ENCODE peak calls at places on chromosomes 4 and X, in eight cellular contexts. U is stomach, J is gastrocnemius medialis, L is tibial nerve, Y is transverse colon, E is GM12891, O is lower leg skin, N is thyroid gland. B is an unnamed sample.

GRCh38 chrX:68827848-68828562 is 816 bp upstream of the EFNB1 start:
- DNase-seq in N (peak), L (peak), E (no peak), O (peak), U (peak), J (peak), Y (peak), B (peak)

GRCh38 chrX:70013483-70014222 is 36.1 kb downstream of the AWAT2 start:
- DNase-seq in Y (no peak), U (peak), N (no peak), L (no peak), O (no peak), E (no peak), J (peak), B (no peak)

GRCh38 chr4:158766419-158767044 is 2.3 kb upstream of the FNIP2 start:
- DNase-seq in J (no peak), Y (no peak), N (no peak), E (no peak), U (no peak), O (no peak), L (no peak), B (no peak)

GRCh38 chr4:88327669-88328068 is 43.3 kb upstream of the PPM1K start:
- DNase-seq in O (no peak), L (no peak), J (no peak), N (no peak), Y (no peak), E (no peak), U (no peak), B (no peak)

GRCh38 chr4:151674804-151675290 is 86.0 kb downstream of the GATB start:
- DNase-seq in U (peak), N (peak), E (no peak), J (no peak), O (peak), L (no peak), Y (peak), B (no peak)

GRCh38 chr4:37762294-37763163 is 64.0 kb upstream of the PGM2 start:
- DNase-seq in E (no peak), L (no peak), N (no peak), J (no peak), Y (no peak), U (peak), O (no peak), B (no peak)

GRCh38 chr4:627347-627746 is 2.0 kb downstream of the PDE6B start:
- DNase-seq in E (no peak), U (no peak), O (peak), Y (no peak), L (no peak), J (no peak), N (no peak), B (no peak)

GRCh38 chr4:156764846-156765245 is 206.8 kb downstream of the PDGFC start:
- DNase-seq in L (no peak), J (no peak), U (no peak), E (no peak), N (no peak), Y (no peak), O (no peak), B (no peak)

GRCh38 chrX:66680451-66680850 is 41.6 kb upstream of the EDA2R start:
- DNase-seq in N (no peak), J (no peak), U (no peak), O (no peak), Y (no peak), E (no peak), L (no peak), B (no peak)

GRCh38 chr4:39062094-39062493 is at the start of gene KLHL5:
- DNase-seq in J (no peak), L (no peak), U (no peak), O (no peak), Y (no peak), N (no peak), E (no peak), B (no peak)

GRCh38 chrX:69424161-69424560 is 80.0 kb upstream of the NALF2 start:
- DNase-seq in O (no peak), U (no peak), J (no peak), N (no peak), Y (no peak), E (no peak), L (no peak), B (no peak)

GRCh38 chrX:151970661-151971060 is 3.8 kb downstream of the GABRE start:
- DNase-seq in E (no peak), J (peak), O (peak), L (peak), U (peak), N (peak), Y (peak), B (peak)

GRCh38 chr4:123838426-123838825 is 441.8 kb downstream of the SPRY1 start:
- DNase-seq in L (no peak), E (no peak), J (no peak), Y (no peak), N (no peak), O (no peak), U (no peak), B (no peak)

GRCh38 chrX:12447448-12448154 is 309.3 kb downstream of the FRMPD4 start:
- DNase-seq in U (no peak), O (no peak), Y (no peak), J (no peak), L (no peak), N (no peak), E (no peak), B (peak)

GRCh38 chr4:99157478-99157935 is 13.4 kb upstream of the ADH4 start:
- DNase-seq in L (no peak), U (no peak), J (no peak), Y (no peak), N (no peak), O (no peak), E (no peak), B (no peak)

GRCh38 chr4:123359449-123360306 is 36.9 kb upstream of the SPRY1 start:
- DNase-seq in U (no peak), N (no peak), J (no peak), Y (no peak), E (no peak), O (no peak), L (no peak), B (no peak)

GRCh38 chr4:84915396-84915780 is 51.1 kb downstream of the WDFY3 start:
- DNase-seq in O (no peak), N (no peak), E (no peak), J (no peak), L (no peak), U (no peak), Y (no peak), B (no peak)

GRCh38 chr4:149961876-149962597 is 116.2 kb upstream of the DCLK2 start:
- DNase-seq in E (no peak), Y (no peak), O (no peak), N (no peak), J (no peak), U (no peak), L (no peak), B (no peak)

GRCh38 chrX:104136241-104137019 is 20.4 kb downstream of the SLC25A53 start:
- DNase-seq in N (peak), Y (peak), O (no peak), L (no peak), U (peak), E (peak), J (peak), B (peak)

GRCh38 chr4:149113804-149114430 is 671.7 kb upstream of the NR3C2 start:
- DNase-seq in Y (no peak), E (no peak), J (no peak), L (no peak), O (no peak), U (no peak), N (no peak), B (no peak)

GRCh38 chr4:53377319-53378170 is at the start of gene FIP1L1:
- DNase-seq in O (peak), L (peak), E (peak), Y (peak), N (peak), J (peak), U (peak), B (peak)
- TF ChIP-seq POLR2A in O (peak), L (peak), E (peak), Y (peak), N (peak), J (peak), U (no peak), B (peak)

DNA sequence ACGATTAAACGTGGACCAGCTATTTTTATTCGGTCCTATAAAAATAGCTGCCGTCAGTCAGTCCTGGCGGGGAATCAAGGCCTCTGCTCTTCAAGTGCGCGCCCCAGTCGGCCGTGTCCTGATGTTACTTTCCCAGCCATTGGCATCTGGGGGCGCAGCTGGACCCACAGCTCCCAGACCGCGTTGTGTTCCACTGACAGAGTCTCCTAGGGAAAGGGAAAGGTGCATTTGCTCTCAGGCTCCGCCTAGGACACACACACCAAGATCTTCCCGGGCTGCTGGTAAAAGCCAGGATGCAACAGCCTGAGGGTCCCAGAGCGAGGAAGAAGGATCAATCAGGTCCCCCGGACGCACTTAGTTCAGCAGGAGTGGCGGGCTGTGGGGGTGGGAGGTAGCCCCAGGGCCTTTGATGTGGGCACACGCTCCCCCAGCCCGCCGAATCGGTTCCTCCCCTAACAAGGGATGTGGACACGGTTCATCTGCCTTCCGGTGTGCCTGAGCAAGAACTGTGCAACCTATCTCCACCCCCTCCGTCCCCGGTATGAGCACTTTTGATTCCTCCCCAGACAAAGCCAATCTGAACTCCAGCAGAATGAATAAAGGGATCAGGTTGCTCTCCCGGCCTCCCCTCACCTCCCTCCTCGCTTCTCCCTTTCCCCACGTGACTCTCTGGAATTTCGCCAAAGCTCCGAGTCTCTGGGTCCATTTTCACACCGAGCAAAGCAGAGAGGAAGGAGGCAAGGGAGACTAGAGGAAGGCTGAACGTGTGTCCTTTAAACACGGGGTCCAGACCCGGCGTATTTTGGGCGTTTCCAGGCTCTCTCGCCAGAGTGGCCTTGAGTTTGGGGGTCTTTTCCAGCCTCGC is 626 bp upstream of the FRAS1 start:
- DNase-seq in J (peak), O (peak), Y (peak), E (peak), N (peak), U (peak), L (peak), B (no peak)
- TF ChIP-seq POLR2A in J (peak), O (no peak), Y (no peak), E (no peak), N (peak), U (no peak), L (no peak), B (no peak)

GRCh38 chrX:134546187-134546586 is 86.2 kb downstream of the HPRT1 start:
- DNase-seq in L (no peak), Y (no peak), U (no peak), O (no peak), E (no peak), N (no peak), J (no peak), B (no peak)

GRCh38 chrX:134548844-134549205 is 88.9 kb downstream of the HPRT1 start:
- DNase-seq in U (no peak), N (no peak), O (no peak), Y (no peak), L (no peak), J (no peak), E (no peak), B (no peak)

GRCh38 chrX:134547047-134547679 is 87.2 kb downstream of the HPRT1 start:
- DNase-seq in O (no peak), J (no peak), Y (no peak), E (no peak), N (no peak), L (no peak), U (no peak), B (no peak)

GRCh38 chrX:134545524-134545923 is 85.6 kb downstream of the HPRT1 start:
- DNase-seq in N (no peak), L (no peak), E (no peak), U (no peak), O (no peak), Y (no peak), J (no peak), B (no peak)

GRCh38 chrX:134548257-134548732 is 88.3 kb downstream of the HPRT1 start:
- DNase-seq in N (no peak), Y (no peak), L (no peak), U (no peak), J (no peak), O (no peak), E (no peak), B (no peak)
- TF ChIP-seq POLR2A in N (peak), Y (no peak), L (no peak), U (no peak), J (no peak), O (no peak), E (no peak), B (no peak)

DNA sequence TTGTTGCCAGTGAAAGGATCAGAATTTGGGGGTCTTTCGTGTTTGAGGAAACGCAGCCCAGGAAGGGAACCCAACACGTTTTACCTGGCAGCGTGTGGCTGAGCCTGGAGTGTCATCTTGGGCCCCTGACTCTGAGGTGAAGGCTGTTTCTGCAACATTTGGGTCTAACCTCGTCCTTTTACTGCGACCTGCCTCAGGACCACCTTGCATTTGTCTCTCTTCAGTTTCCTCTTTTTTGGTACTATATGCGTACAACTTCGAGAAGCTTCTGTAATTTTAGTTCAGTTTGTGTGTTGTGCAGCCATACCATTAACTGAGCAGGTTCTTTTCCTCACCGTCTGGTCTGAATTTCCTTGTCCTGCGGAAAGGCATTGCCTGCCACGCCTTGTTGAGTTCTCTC is 61.5 kb downstream of the TMEM131L start:
- DNase-seq in J (no peak), Y (no peak), N (no peak), E (no peak), O (no peak), U (no peak), L (no peak), B (no peak)
- TF ChIP-seq POLR2A in J (no peak), Y (no peak), N (no peak), E (no peak), O (no peak), U (no peak), L (no peak), B (no peak)

B was measured in H54.